ENCODE peak calls at places on chromosomes 12 and 14, in four cellular contexts. One of them, this sample, is unnamed.

GRCh38 chr12:27841392-27841882 is 61.4 kb upstream of the MANSC4 start:
- DNase-seq in anterior cingulate cortex: no peak
- DNase-seq in memory B cell: no peak
- DNase-seq in substantia nigra: no peak
- DNase-seq in this sample: no peak

GRCh38 chr14:90381999-90382451 is 14.8 kb upstream of the CALM1 start:
- DNase-seq in anterior cingulate cortex: no peak
- DNase-seq in memory B cell: no peak
- DNase-seq in substantia nigra: peak
- DNase-seq in this sample: peak

GRCh38 chr12:52805739-52806138 is 8.2 kb downstream of the KRT4 start:
- DNase-seq in anterior cingulate cortex: no peak
- DNase-seq in memory B cell: no peak
- DNase-seq in substantia nigra: no peak
- DNase-seq in this sample: no peak

GRCh38 chr12:54021006-54021405 is 7.2 kb upstream of the HOXC6 start:
- DNase-seq in anterior cingulate cortex: no peak
- DNase-seq in memory B cell: no peak
- DNase-seq in substantia nigra: no peak
- DNase-seq in this sample: no peak

GRCh38 chr12:113796086-113796827 is 169.9 kb downstream of the RBM19 start:
- DNase-seq in anterior cingulate cortex: no peak
- DNase-seq in memory B cell: no peak
- DNase-seq in substantia nigra: no peak
- DNase-seq in this sample: no peak

GRCh38 chr12:108876550-108876949 is 3.3 kb upstream of the DAO start:
- DNase-seq in anterior cingulate cortex: no peak
- DNase-seq in memory B cell: no peak
- DNase-seq in substantia nigra: no peak
- DNase-seq in this sample: no peak

GRCh38 chr14:103260629-103261124 is 73.4 kb upstream of the EIF5 start:
- DNase-seq in anterior cingulate cortex: no peak
- DNase-seq in memory B cell: no peak
- DNase-seq in substantia nigra: peak
- DNase-seq in this sample: peak

GRCh38 chr12:24562761-24563392 is 386.0 kb downstream of the BCAT1 start:
- DNase-seq in anterior cingulate cortex: peak
- DNase-seq in memory B cell: peak
- DNase-seq in substantia nigra: peak
- DNase-seq in this sample: peak

GRCh38 chr14:24806061-24806678 is 172.2 kb upstream of the GZMB start:
- DNase-seq in anterior cingulate cortex: no peak
- DNase-seq in memory B cell: no peak
- DNase-seq in substantia nigra: peak
- DNase-seq in this sample: peak

GRCh38 chr14:95287176-95287754 is 32.4 kb downstream of the CLMN start:
- DNase-seq in anterior cingulate cortex: no peak
- DNase-seq in memory B cell: no peak
- DNase-seq in substantia nigra: no peak
- DNase-seq in this sample: no peak

GRCh38 chr12:130401703-130402102 is 64.0 kb downstream of the PIWIL1 start:
- DNase-seq in anterior cingulate cortex: no peak
- DNase-seq in memory B cell: no peak
- DNase-seq in substantia nigra: no peak
- DNase-seq in this sample: no peak

GRCh38 chr12:42325776-42326465 is at the start of the genes PPHLN1 and ZCRB1:
- DNase-seq in anterior cingulate cortex: peak
- DNase-seq in memory B cell: peak
- DNase-seq in substantia nigra: peak
- DNase-seq in this sample: peak

GRCh38 chr12:81866081-81866480 is 106.9 kb upstream of the PPFIA2 start:
- DNase-seq in anterior cingulate cortex: no peak
- DNase-seq in memory B cell: no peak
- DNase-seq in substantia nigra: no peak
- DNase-seq in this sample: no peak

GRCh38 chr12:30795660-30796507 is 41.1 kb upstream of the CAPRIN2 start:
- DNase-seq in anterior cingulate cortex: no peak
- DNase-seq in memory B cell: peak
- DNase-seq in substantia nigra: no peak
- DNase-seq in this sample: peak

GRCh38 chr14:47438650-47439140 is 236.7 kb downstream of the MDGA2 start:
- DNase-seq in anterior cingulate cortex: no peak
- DNase-seq in memory B cell: no peak
- DNase-seq in substantia nigra: peak
- DNase-seq in this sample: no peak

GRCh38 chr14:56474419-56475022 is 105.1 kb upstream of the TMEM260 start:
- DNase-seq in anterior cingulate cortex: no peak
- DNase-seq in memory B cell: no peak
- DNase-seq in substantia nigra: no peak
- DNase-seq in this sample: no peak

GRCh38 chr12:131101703-131102492 is 148.2 kb downstream of the ADGRD1 start:
- DNase-seq in anterior cingulate cortex: no peak
- DNase-seq in memory B cell: no peak
- DNase-seq in substantia nigra: no peak
- DNase-seq in this sample: no peak

GRCh38 chr12:51926064-51926632 is 18.8 kb downstream of the ACVRL1 start:
- DNase-seq in anterior cingulate cortex: no peak
- DNase-seq in memory B cell: no peak
- DNase-seq in substantia nigra: no peak
- DNase-seq in this sample: no peak

GRCh38 chr14:39383026-39383626 is 49.1 kb downstream of the FBXO33 start:
- DNase-seq in anterior cingulate cortex: no peak
- DNase-seq in memory B cell: no peak
- DNase-seq in substantia nigra: no peak
- DNase-seq in this sample: no peak

GRCh38 chr12:46830731-46831334 is 5.0 kb upstream of the SLC38A4 start:
- DNase-seq in anterior cingulate cortex: no peak
- DNase-seq in memory B cell: no peak
- DNase-seq in substantia nigra: no peak
- DNase-seq in this sample: no peak

GRCh38 chr14:54258382-54258781 is 138.4 kb upstream of the CDKN3 start:
- DNase-seq in anterior cingulate cortex: no peak
- DNase-seq in memory B cell: no peak
- DNase-seq in substantia nigra: no peak
- DNase-seq in this sample: no peak

GRCh38 chr12:52726451-52726850 is 23.1 kb upstream of the KRT77 start:
- DNase-seq in anterior cingulate cortex: no peak
- DNase-seq in memory B cell: no peak
- DNase-seq in substantia nigra: no peak
- DNase-seq in this sample: no peak

GRCh38 chr14:29745863-29746262 is 181.8 kb downstream of the PRKD1 start:
- DNase-seq in anterior cingulate cortex: no peak
- DNase-seq in memory B cell: no peak
- DNase-seq in substantia nigra: no peak
- DNase-seq in this sample: no peak

GRCh38 chr14:58133739-58134138 is 18.3 kb downstream of the ARMH4 start:
- DNase-seq in anterior cingulate cortex: no peak
- DNase-seq in memory B cell: no peak
- DNase-seq in substantia nigra: no peak
- DNase-seq in this sample: no peak

GRCh38 chr12:28498850-28499249 is 308.6 kb downstream of the CCDC91 start:
- DNase-seq in anterior cingulate cortex: no peak
- DNase-seq in memory B cell: no peak
- DNase-seq in substantia nigra: no peak
- DNase-seq in this sample: no peak

GRCh38 chr14:73997944-73998451 is 21.1 kb downstream of the ENTPD5 start:
- DNase-seq in anterior cingulate cortex: no peak
- DNase-seq in memory B cell: no peak
- DNase-seq in substantia nigra: no peak
- DNase-seq in this sample: no peak

GRCh38 chr12:21906919-21907642 is 34.1 kb downstream of the ABCC9 start:
- DNase-seq in anterior cingulate cortex: no peak
- DNase-seq in memory B cell: no peak
- DNase-seq in substantia nigra: no peak
- DNase-seq in this sample: no peak

GRCh38 chr12:116267948-116268347 is 9.5 kb downstream of the MED13L start:
- DNase-seq in anterior cingulate cortex: no peak
- DNase-seq in memory B cell: no peak
- DNase-seq in substantia nigra: no peak
- DNase-seq in this sample: no peak

GRCh38 chr12:64810831-64811230 is 13.6 kb upstream of the TBC1D30 start:
- DNase-seq in anterior cingulate cortex: no peak
- DNase-seq in memory B cell: no peak
- DNase-seq in substantia nigra: no peak
- DNase-seq in this sample: no peak

GRCh38 chr14:68386446-68386845 is 406.4 kb downstream of the ZFP36L1 start:
- DNase-seq in anterior cingulate cortex: no peak
- DNase-seq in memory B cell: no peak
- DNase-seq in substantia nigra: no peak
- DNase-seq in this sample: no peak

GRCh38 chr12:94080684-94081009 is 67.7 kb upstream of the PLXNC1 start:
- DNase-seq in anterior cingulate cortex: no peak
- DNase-seq in memory B cell: no peak
- DNase-seq in substantia nigra: no peak
- DNase-seq in this sample: no peak

GRCh38 chr12:111154180-111154579 is 214.7 kb downstream of the PHETA1 start:
- DNase-seq in anterior cingulate cortex: no peak
- DNase-seq in memory B cell: no peak
- DNase-seq in substantia nigra: no peak
- DNase-seq in this sample: no peak

GRCh38 chr12:18340796-18341195 is 79.5 kb downstream of the PIK3C2G start:
- DNase-seq in anterior cingulate cortex: no peak
- DNase-seq in memory B cell: no peak
- DNase-seq in substantia nigra: no peak
- DNase-seq in this sample: no peak

GRCh38 chr14:100578552-100578951 is 8.7 kb downstream of the BEGAIN start:
- DNase-seq in anterior cingulate cortex: no peak
- DNase-seq in memory B cell: no peak
- DNase-seq in substantia nigra: no peak
- DNase-seq in this sample: no peak

This sample was measured in ovary.